ENCODE peak calls at places on chromosomes 2 and 18, in seven cellular contexts. G is cardiac muscle cell; L is fibroblast of lung; X is OCI-LY7; D is epithelial cell of esophagus; F is CD4-positive, CD25-positive, alpha-beta regulatory T cell; T is CD8-positive, alpha-beta T cell. B is an unnamed sample.

GRCh38 chr18:52069201-52069600 is 270.8 kb upstream of the DCC start:
- DNase-seq in D (no peak), G (no peak), L (no peak), T (no peak), F (no peak), X (no peak), B (no peak)

GRCh38 chr2:109528811-109529501 is 84.8 kb downstream of the SEPTIN10 start:
- DNase-seq in F (no peak), G (no peak), D (no peak), T (peak), L (no peak), X (no peak), B (no peak)

GRCh38 chr2:207603486-207603885 is 21.7 kb downstream of the METTL21A start:
- DNase-seq in G (no peak), F (no peak), T (no peak), X (no peak), D (no peak), L (no peak), B (no peak)

GRCh38 chr2:29753676-29754444 is 167.5 kb downstream of the ALK start:
- DNase-seq in L (peak), D (no peak), X (no peak), T (no peak), F (no peak), G (no peak), B (no peak)

GRCh38 chr18:58218111-58218510 is 174.1 kb downstream of the NEDD4L start:
- DNase-seq in T (no peak), F (no peak), D (peak), L (peak), G (no peak), X (no peak), B (no peak)

GRCh38 chr2:43312751-43313641 is 86.6 kb upstream of the ZFP36L2 start:
- DNase-seq in D (no peak), T (no peak), L (peak), X (no peak), F (no peak), G (no peak), B (peak)

GRCh38 chr18:12307251-12307736 is 747 bp upstream of the TUBB6 start:
- DNase-seq in G (peak), F (no peak), X (no peak), D (peak), T (no peak), L (peak), B (peak)

GRCh38 chr2:17877811-17878221 is 651 bp upstream of the KCNS3 start:
- DNase-seq in L (peak), F (no peak), D (peak), G (peak), T (no peak), X (peak), B (peak)

GRCh38 chr2:54176577-54176976 is 61.2 kb downstream of the ACYP2 start:
- DNase-seq in X (peak), L (peak), F (no peak), G (peak), T (no peak), D (peak), B (peak)

GRCh38 chr18:79857082-79857661 is 59.4 kb downstream of the KCNG2 start:
- DNase-seq in F (no peak), L (peak), X (no peak), D (peak), G (peak), T (no peak), B (no peak)

GRCh38 chr2:101111917-101112771 is 39.0 kb downstream of the TBC1D8 start:
- DNase-seq in X (no peak), F (no peak), T (no peak), G (peak), D (no peak), L (peak), B (no peak)

GRCh38 chr2:217980036-217980435 is 22.8 kb downstream of the TNS1 start:
- DNase-seq in F (no peak), G (no peak), D (no peak), L (no peak), T (no peak), X (no peak), B (no peak)

GRCh38 chr2:142030735-142031134 is 100.1 kb downstream of the LRP1B start:
- DNase-seq in D (no peak), X (no peak), L (no peak), F (no peak), T (no peak), G (no peak), B (no peak)

GRCh38 chr2:14975401-14975800 is 342.9 kb downstream of the LRATD1 start:
- DNase-seq in F (no peak), D (peak), G (no peak), X (no peak), T (no peak), L (peak), B (no peak)

GRCh38 chr18:58785171-58785805 is 79.4 kb upstream of the ZNF532 start:
- DNase-seq in X (no peak), G (no peak), D (peak), T (no peak), F (no peak), L (peak), B (no peak)

GRCh38 chr2:197191177-197191947 is 119.2 kb downstream of the ANKRD44 start:
- DNase-seq in D (peak), F (no peak), G (peak), T (no peak), L (no peak), X (peak), B (peak)

GRCh38 chr2:221285156-221285555 is 286.9 kb downstream of the EPHA4 start:
- DNase-seq in F (no peak), T (no peak), D (no peak), G (no peak), X (no peak), L (peak), B (no peak)

GRCh38 chr2:69033427-69034095 is 20.6 kb downstream of the ANTXR1 start:
- DNase-seq in X (no peak), T (no peak), D (no peak), F (no peak), G (no peak), L (peak), B (no peak)

GRCh38 chr18:45330170-45330594 is 285.1 kb upstream of the SLC14A2 start:
- DNase-seq in G (no peak), X (no peak), F (no peak), L (peak), D (no peak), T (no peak), B (no peak)

DNA sequence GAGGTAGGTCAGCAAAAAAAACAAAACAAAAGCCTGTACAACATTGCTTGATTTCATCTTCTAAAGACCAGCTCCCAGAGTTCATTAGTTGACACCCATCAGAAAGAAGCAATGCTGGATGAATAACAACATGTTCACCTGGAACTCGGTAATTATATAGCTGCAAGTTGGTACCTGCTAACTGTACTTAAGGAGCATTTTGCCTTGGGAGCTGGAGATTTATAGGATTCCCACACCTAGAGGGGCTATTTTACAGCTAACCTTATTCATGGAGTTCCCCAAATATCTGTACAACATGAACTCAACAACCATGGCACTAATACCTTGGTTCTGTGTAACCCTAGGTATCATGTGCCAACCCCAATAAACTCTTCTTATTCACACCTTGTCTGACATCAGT is 281.1 kb upstream of the NCKAP5 start:
- DNase-seq in L (no peak), X (no peak), F (no peak), G (no peak), T (no peak), D (peak), B (no peak)
- H3K4me3 ChIP-seq in L (no peak), X (no peak), F (no peak), G (no peak), T (no peak), D (no peak), B (no peak)

GRCh38 chr2:202632682-202633081 is 2.1 kb upstream of the FAM117B start:
- DNase-seq in F (no peak), D (no peak), L (peak), T (no peak), G (no peak), X (no peak), B (no peak)
- H3K4me3 ChIP-seq in F (no peak), D (no peak), L (no peak), T (no peak), G (no peak), X (no peak), B (no peak)

GRCh38 chr2:152500336-152500735 is 165.4 kb downstream of the FMNL2 start:
- DNase-seq in L (no peak), X (no peak), T (no peak), F (no peak), D (no peak), G (no peak), B (peak)

GRCh38 chr2:152499411-152499810 is 164.4 kb downstream of the FMNL2 start:
- DNase-seq in G (no peak), L (no peak), X (no peak), D (no peak), T (no peak), F (no peak), B (no peak)

GRCh38 chr2:152500777-152501176 is 165.8 kb downstream of the FMNL2 start:
- DNase-seq in F (no peak), X (no peak), D (no peak), L (no peak), G (no peak), T (no peak), B (no peak)

GRCh38 chr2:152497481-152498052 is 162.6 kb downstream of the FMNL2 start:
- DNase-seq in L (peak), G (peak), F (no peak), X (no peak), T (no peak), D (peak), B (no peak)

GRCh38 chr2:152499921-152500320 is 164.9 kb downstream of the FMNL2 start:
- DNase-seq in X (no peak), D (no peak), T (no peak), L (peak), G (no peak), F (no peak), B (no peak)
- H3K4me3 ChIP-seq in X (no peak), D (no peak), T (no peak), L (peak), G (no peak), F (no peak), B (no peak)

DNA sequence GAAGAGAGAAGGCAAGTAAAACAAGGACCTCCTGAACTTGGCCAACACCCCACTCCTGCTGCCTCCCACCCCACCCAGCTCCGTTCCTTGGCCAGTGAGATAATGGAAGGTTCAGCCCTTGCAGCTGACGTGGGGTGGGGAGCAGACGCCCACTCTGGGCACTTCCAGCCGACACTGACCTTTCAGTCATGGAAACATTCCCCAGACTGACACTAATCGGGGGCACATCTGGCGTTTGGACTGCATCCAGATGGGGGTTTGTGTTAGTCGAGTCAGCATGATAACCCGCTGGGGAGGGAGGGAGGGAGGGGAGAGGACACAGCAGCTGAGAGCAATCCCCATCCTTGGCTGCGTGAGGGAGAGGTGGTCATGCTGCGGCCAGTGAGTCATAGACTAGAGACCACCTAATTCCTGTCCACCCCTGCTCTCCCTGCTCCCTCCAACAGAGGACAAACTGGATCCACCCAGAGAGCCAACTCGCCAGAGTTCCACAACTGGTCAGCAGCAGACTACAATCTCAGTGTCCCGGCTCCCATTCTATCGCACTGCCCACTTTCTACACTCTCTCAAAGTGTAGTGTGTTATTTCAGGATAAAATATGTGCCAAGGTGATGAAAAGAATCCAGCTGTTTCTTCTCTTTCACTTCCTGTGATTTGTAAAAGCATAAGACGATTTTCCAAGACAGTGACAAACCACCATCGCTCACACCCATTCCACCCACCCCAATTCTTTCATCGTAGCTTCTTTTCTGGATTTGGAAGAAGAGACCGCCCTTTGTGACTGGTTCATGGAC is 115.4 kb upstream of the PKDCC start:
- DNase-seq in L (peak), G (peak), T (no peak), X (no peak), D (no peak), F (no peak), B (no peak)
- H3K4me3 ChIP-seq in L (no peak), G (no peak), T (no peak), X (no peak), D (no peak), F (no peak), B (no peak)

GRCh38 chr2:78992451-78992806 is 33.1 kb upstream of the REG3G start:
- DNase-seq in G (peak), X (no peak), L (no peak), F (no peak), T (no peak), D (no peak), B (peak)
- H3K4me3 ChIP-seq in G (peak), X (no peak), L (no peak), F (no peak), T (no peak), D (no peak), B (peak)

DNA sequence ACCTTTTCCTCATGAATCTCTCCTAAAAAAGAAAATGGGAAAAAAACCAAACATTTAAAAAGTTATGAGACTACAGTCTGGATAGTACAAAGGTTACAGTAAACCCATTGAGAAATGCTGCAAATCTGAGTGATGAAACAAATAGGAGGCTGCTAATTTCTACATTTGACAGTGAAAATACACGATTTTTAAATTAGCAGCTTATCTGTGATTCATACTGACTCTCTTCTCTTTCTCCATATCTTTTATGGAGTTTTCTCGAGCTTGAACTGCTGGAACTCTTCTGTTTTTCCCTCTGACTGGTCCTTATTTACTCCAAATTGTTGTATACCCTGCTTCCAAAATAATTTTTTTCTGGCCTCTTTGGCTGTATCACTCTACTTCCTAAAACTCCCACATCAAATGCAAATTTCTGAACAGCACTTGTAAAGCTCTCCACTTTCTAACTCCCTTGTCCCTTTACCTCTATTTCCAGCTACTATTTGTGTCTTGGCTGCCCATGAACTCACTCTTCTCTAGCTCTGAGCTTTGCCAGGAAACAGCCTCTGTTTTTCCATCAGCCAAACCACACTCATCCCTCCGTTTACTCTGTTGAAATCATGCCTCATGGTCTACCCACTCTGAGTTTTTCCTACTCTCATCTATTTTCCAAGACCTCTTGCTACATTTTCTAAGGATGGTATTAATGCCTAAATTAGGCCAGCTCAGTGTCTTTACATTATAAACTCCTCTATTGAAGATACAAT is 73.7 kb downstream of the RBMS1 start:
- DNase-seq in F (no peak), T (no peak), X (no peak), D (no peak), G (no peak), L (peak), B (no peak)
- H3K4me3 ChIP-seq in F (no peak), T (no peak), X (no peak), D (no peak), G (no peak), L (no peak), B (no peak)